ENCODE peak calls at places on chromosome 5, in six cellular contexts. One of them, this sample, is unnamed.

GRCh38 chr5:132070460-132071337 is 2.9 kb upstream of the CSF2 start:
- DNase-seq in GM23338: no peak
- DNase-seq in astrocyte of the cerebellum: no peak
- DNase-seq in psoas muscle: no peak
- DNase-seq in fibroblast of mammary gland: peak
- DNase-seq in A549: no peak
- DNase-seq in this sample: no peak

GRCh38 chr5:178293400-178293799 is 60.8 kb upstream of the PHYKPL start:
- DNase-seq in GM23338: no peak
- DNase-seq in psoas muscle: peak
- DNase-seq in A549: no peak
- DNase-seq in astrocyte of the cerebellum: no peak
- DNase-seq in fibroblast of mammary gland: no peak
- DNase-seq in this sample: no peak

GRCh38 chr5:152303841-152304240 is 101.2 kb downstream of the NMUR2 start:
- DNase-seq in psoas muscle: no peak
- DNase-seq in GM23338: no peak
- DNase-seq in A549: no peak
- DNase-seq in fibroblast of mammary gland: no peak
- DNase-seq in astrocyte of the cerebellum: no peak
- DNase-seq in this sample: no peak

GRCh38 chr5:154993461-154993860 is 20.1 kb upstream of the KIF4B start:
- DNase-seq in psoas muscle: no peak
- DNase-seq in fibroblast of mammary gland: no peak
- DNase-seq in A549: no peak
- DNase-seq in astrocyte of the cerebellum: no peak
- DNase-seq in GM23338: no peak
- DNase-seq in this sample: no peak

GRCh38 chr5:131628990-131629389 is 6.0 kb downstream of the RAPGEF6 start:
- DNase-seq in A549: no peak
- DNase-seq in psoas muscle: no peak
- DNase-seq in fibroblast of mammary gland: peak
- DNase-seq in GM23338: no peak
- DNase-seq in astrocyte of the cerebellum: no peak
- DNase-seq in this sample: no peak

GRCh38 chr5:18744441-18744840 is 1110.2 kb downstream of the TAF11L14 start:
- DNase-seq in A549: no peak
- DNase-seq in fibroblast of mammary gland: no peak
- DNase-seq in psoas muscle: no peak
- DNase-seq in GM23338: no peak
- DNase-seq in astrocyte of the cerebellum: no peak
- DNase-seq in this sample: no peak

GRCh38 chr5:126610163-126610562 is 9.4 kb downstream of the PHAX start:
- DNase-seq in fibroblast of mammary gland: no peak
- DNase-seq in psoas muscle: no peak
- DNase-seq in astrocyte of the cerebellum: no peak
- DNase-seq in GM23338: no peak
- DNase-seq in A549: no peak
- DNase-seq in this sample: no peak

GRCh38 chr5:16894236-16895057 is 41.6 kb downstream of the MYO10 start:
- DNase-seq in psoas muscle: no peak
- DNase-seq in astrocyte of the cerebellum: peak
- DNase-seq in A549: peak
- DNase-seq in GM23338: peak
- DNase-seq in fibroblast of mammary gland: peak
- DNase-seq in this sample: peak

GRCh38 chr5:132057498-132058255 is 2.8 kb upstream of the IL3 start:
- DNase-seq in psoas muscle: no peak
- DNase-seq in GM23338: no peak
- DNase-seq in A549: no peak
- DNase-seq in astrocyte of the cerebellum: no peak
- DNase-seq in fibroblast of mammary gland: no peak
- DNase-seq in this sample: no peak

GRCh38 chr5:142095651-142096330 is 12.8 kb upstream of the NDFIP1 start:
- DNase-seq in astrocyte of the cerebellum: no peak
- DNase-seq in GM23338: no peak
- DNase-seq in psoas muscle: no peak
- DNase-seq in A549: no peak
- DNase-seq in fibroblast of mammary gland: no peak
- DNase-seq in this sample: no peak

GRCh38 chr5:34944460-34945047 is 15.2 kb downstream of the DNAJC21 start:
- DNase-seq in A549: no peak
- DNase-seq in GM23338: no peak
- DNase-seq in fibroblast of mammary gland: no peak
- DNase-seq in psoas muscle: no peak
- DNase-seq in astrocyte of the cerebellum: no peak
- DNase-seq in this sample: no peak

GRCh38 chr5:78601622-78602314 is 46.8 kb downstream of the LHFPL2 start:
- DNase-seq in GM23338: no peak
- DNase-seq in A549: no peak
- DNase-seq in astrocyte of the cerebellum: no peak
- DNase-seq in fibroblast of mammary gland: peak
- DNase-seq in psoas muscle: no peak
- DNase-seq in this sample: no peak

GRCh38 chr5:531101-531748 is 7.0 kb upstream of the SLC9A3 start:
- DNase-seq in GM23338: no peak
- DNase-seq in astrocyte of the cerebellum: no peak
- DNase-seq in A549: no peak
- DNase-seq in psoas muscle: peak
- DNase-seq in fibroblast of mammary gland: no peak
- DNase-seq in this sample: no peak

GRCh38 chr5:77630246-77631165 is 8.0 kb downstream of the OTP start:
- DNase-seq in astrocyte of the cerebellum: no peak
- DNase-seq in A549: peak
- DNase-seq in psoas muscle: peak
- DNase-seq in GM23338: peak
- DNase-seq in fibroblast of mammary gland: no peak
- DNase-seq in this sample: no peak

DNA sequence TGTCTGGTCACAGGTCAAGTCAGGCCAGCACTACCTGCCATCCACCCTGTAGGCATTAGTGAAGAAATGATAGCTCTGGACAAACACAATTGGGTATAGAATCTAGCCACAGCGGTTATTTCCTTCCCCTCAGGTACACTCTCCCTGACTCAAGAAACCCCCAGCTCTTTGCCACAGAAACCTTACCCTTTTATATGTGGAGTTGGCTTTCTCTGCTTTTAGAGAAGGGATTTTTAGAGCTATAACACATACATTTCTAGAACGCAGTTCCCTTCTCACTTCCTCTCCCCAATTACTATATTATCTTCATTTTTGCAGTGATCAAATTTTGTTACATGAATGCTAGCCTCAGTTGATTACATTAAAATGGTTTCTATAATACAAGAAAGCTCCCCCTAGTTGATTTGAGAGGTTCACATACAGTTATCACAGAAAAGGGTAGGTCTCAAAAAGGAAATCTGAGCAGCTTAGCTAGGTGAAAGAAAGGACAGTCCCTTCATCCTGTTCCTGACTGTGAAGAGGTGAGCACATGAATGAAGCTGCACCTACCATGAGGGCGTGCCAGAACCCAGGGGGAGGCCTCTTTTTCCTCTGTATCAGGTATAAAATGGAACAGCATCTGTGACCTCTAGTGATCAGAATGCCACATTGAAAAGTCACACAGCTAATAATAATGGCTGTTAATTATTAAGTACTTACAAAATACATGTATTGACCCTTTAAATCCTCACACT is 425.6 kb downstream of the KIAA0825 start:
- DNase-seq in A549: no peak
- DNase-seq in fibroblast of mammary gland: no peak
- DNase-seq in psoas muscle: no peak
- DNase-seq in GM23338: peak
- DNase-seq in astrocyte of the cerebellum: no peak
- DNase-seq in this sample: no peak
- TF ChIP-seq CTCF in A549: no peak
- TF ChIP-seq CTCF in fibroblast of mammary gland: no peak
- TF ChIP-seq CTCF in psoas muscle: no peak
- TF ChIP-seq CTCF in GM23338: no peak
- TF ChIP-seq CTCF in astrocyte of the cerebellum: no peak
- TF ChIP-seq CTCF in this sample: no peak

GRCh38 chr5:43191740-43192557 is at the start of gene NIM1K:
- DNase-seq in psoas muscle: peak
- DNase-seq in astrocyte of the cerebellum: no peak
- DNase-seq in A549: peak
- DNase-seq in GM23338: peak
- DNase-seq in fibroblast of mammary gland: peak
- DNase-seq in this sample: no peak

GRCh38 chr5:43192558-43193170 is 639 bp downstream of the NIM1K start:
- DNase-seq in astrocyte of the cerebellum: no peak
- DNase-seq in psoas muscle: peak
- DNase-seq in GM23338: no peak
- DNase-seq in fibroblast of mammary gland: peak
- DNase-seq in A549: no peak
- DNase-seq in this sample: no peak

GRCh38 chr5:43193952-43194321 is 1.9 kb downstream of the NIM1K start:
- DNase-seq in GM23338: peak
- DNase-seq in fibroblast of mammary gland: no peak
- DNase-seq in A549: no peak
- DNase-seq in astrocyte of the cerebellum: no peak
- DNase-seq in psoas muscle: no peak
- DNase-seq in this sample: no peak

GRCh38 chr5:43193171-43193951 is 1.3 kb downstream of the NIM1K start:
- DNase-seq in psoas muscle: no peak
- DNase-seq in astrocyte of the cerebellum: peak
- DNase-seq in fibroblast of mammary gland: peak
- DNase-seq in A549: peak
- DNase-seq in GM23338: peak
- DNase-seq in this sample: peak

GRCh38 chr5:43190755-43191603 is 1.0 kb upstream of the NIM1K start:
- DNase-seq in GM23338: no peak
- DNase-seq in fibroblast of mammary gland: peak
- DNase-seq in astrocyte of the cerebellum: peak
- DNase-seq in psoas muscle: no peak
- DNase-seq in A549: no peak
- DNase-seq in this sample: no peak
- H3K4me3 ChIP-seq in GM23338: peak
- H3K4me3 ChIP-seq in fibroblast of mammary gland: no peak
- H3K4me3 ChIP-seq in astrocyte of the cerebellum: no peak
- H3K4me3 ChIP-seq in psoas muscle: peak
- H3K4me3 ChIP-seq in A549: peak
- H3K4me3 ChIP-seq in this sample: no peak

GRCh38 chr5:122999947-123000563 is 36.5 kb downstream of the PPIC start:
- DNase-seq in fibroblast of mammary gland: peak
- DNase-seq in astrocyte of the cerebellum: peak
- DNase-seq in psoas muscle: no peak
- DNase-seq in A549: peak
- DNase-seq in GM23338: peak
- DNase-seq in this sample: no peak
- TF ChIP-seq CTCF in fibroblast of mammary gland: peak
- TF ChIP-seq CTCF in astrocyte of the cerebellum: no peak
- TF ChIP-seq CTCF in psoas muscle: no peak
- TF ChIP-seq CTCF in A549: peak
- TF ChIP-seq CTCF in GM23338: peak
- TF ChIP-seq CTCF in this sample: peak

GRCh38 chr5:36722913-36723312 is 116.5 kb downstream of the SLC1A3 start:
- DNase-seq in fibroblast of mammary gland: peak
- DNase-seq in astrocyte of the cerebellum: no peak
- DNase-seq in psoas muscle: no peak
- DNase-seq in A549: no peak
- DNase-seq in GM23338: no peak
- DNase-seq in this sample: no peak
- H3K4me3 ChIP-seq in fibroblast of mammary gland: no peak
- H3K4me3 ChIP-seq in astrocyte of the cerebellum: no peak
- H3K4me3 ChIP-seq in psoas muscle: no peak
- H3K4me3 ChIP-seq in A549: no peak
- H3K4me3 ChIP-seq in GM23338: no peak
- H3K4me3 ChIP-seq in this sample: no peak

GRCh38 chr5:149834246-149834855 is 104.2 kb downstream of the PPARGC1B start:
- DNase-seq in GM23338: peak
- DNase-seq in astrocyte of the cerebellum: peak
- DNase-seq in psoas muscle: no peak
- DNase-seq in fibroblast of mammary gland: peak
- DNase-seq in A549: peak
- DNase-seq in this sample: no peak
- TF ChIP-seq CTCF in GM23338: peak
- TF ChIP-seq CTCF in astrocyte of the cerebellum: peak
- TF ChIP-seq CTCF in psoas muscle: peak
- TF ChIP-seq CTCF in fibroblast of mammary gland: peak
- TF ChIP-seq CTCF in A549: peak
- TF ChIP-seq CTCF in this sample: peak

GRCh38 chr5:59484618-59485017 is 408.9 kb downstream of the PDE4D start:
- DNase-seq in GM23338: no peak
- DNase-seq in A549: no peak
- DNase-seq in fibroblast of mammary gland: peak
- DNase-seq in psoas muscle: no peak
- DNase-seq in astrocyte of the cerebellum: no peak
- DNase-seq in this sample: no peak

GRCh38 chr5:59483971-59484472 is 409.5 kb downstream of the PDE4D start:
- DNase-seq in psoas muscle: no peak
- DNase-seq in fibroblast of mammary gland: peak
- DNase-seq in astrocyte of the cerebellum: peak
- DNase-seq in A549: no peak
- DNase-seq in GM23338: peak
- DNase-seq in this sample: peak

GRCh38 chr5:59473611-59474010 is 419.9 kb downstream of the PDE4D start:
- DNase-seq in fibroblast of mammary gland: no peak
- DNase-seq in A549: no peak
- DNase-seq in astrocyte of the cerebellum: no peak
- DNase-seq in GM23338: no peak
- DNase-seq in psoas muscle: no peak
- DNase-seq in this sample: no peak

DNA sequence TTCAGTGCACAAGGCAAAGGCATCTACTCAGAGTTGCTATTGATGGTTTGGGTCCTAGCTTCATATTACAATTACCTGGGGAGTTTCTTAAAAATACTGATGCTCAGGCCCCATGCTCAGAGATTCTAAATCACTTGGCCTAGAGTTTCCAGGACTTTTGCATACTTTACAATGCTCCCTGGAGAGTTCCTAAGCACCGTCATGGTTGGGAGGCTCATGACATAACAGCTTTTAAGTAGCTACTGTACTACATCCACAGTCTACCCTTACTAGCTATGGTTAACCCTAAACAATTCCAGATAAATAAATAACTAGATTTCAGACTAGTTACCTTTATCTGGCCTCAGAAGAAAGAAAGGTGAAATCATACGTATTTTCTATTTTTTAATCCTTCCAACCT is 414.4 kb downstream of the PDE4D start:
- DNase-seq in psoas muscle: no peak
- DNase-seq in astrocyte of the cerebellum: no peak
- DNase-seq in A549: no peak
- DNase-seq in GM23338: peak
- DNase-seq in fibroblast of mammary gland: no peak
- DNase-seq in this sample: no peak
- H3K4me3 ChIP-seq in psoas muscle: no peak
- H3K4me3 ChIP-seq in astrocyte of the cerebellum: no peak
- H3K4me3 ChIP-seq in A549: no peak
- H3K4me3 ChIP-seq in GM23338: no peak
- H3K4me3 ChIP-seq in fibroblast of mammary gland: no peak
- H3K4me3 ChIP-seq in this sample: no peak

GRCh38 chr5:99460701-99461100 is 531.9 kb upstream of the CHD1 start:
- DNase-seq in fibroblast of mammary gland: no peak
- DNase-seq in GM23338: no peak
- DNase-seq in astrocyte of the cerebellum: no peak
- DNase-seq in psoas muscle: no peak
- DNase-seq in A549: no peak
- DNase-seq in this sample: no peak
- TF ChIP-seq CTCF in fibroblast of mammary gland: no peak
- TF ChIP-seq CTCF in GM23338: no peak
- TF ChIP-seq CTCF in astrocyte of the cerebellum: no peak
- TF ChIP-seq CTCF in psoas muscle: no peak
- TF ChIP-seq CTCF in A549: no peak
- TF ChIP-seq CTCF in this sample: no peak

GRCh38 chr5:72232838-72233237 is 87.2 kb downstream of the MRPS27 start:
- DNase-seq in psoas muscle: no peak
- DNase-seq in A549: no peak
- DNase-seq in fibroblast of mammary gland: no peak
- DNase-seq in GM23338: no peak
- DNase-seq in astrocyte of the cerebellum: no peak
- DNase-seq in this sample: no peak
- H3K4me3 ChIP-seq in psoas muscle: no peak
- H3K4me3 ChIP-seq in A549: no peak
- H3K4me3 ChIP-seq in fibroblast of mammary gland: no peak
- H3K4me3 ChIP-seq in GM23338: no peak
- H3K4me3 ChIP-seq in astrocyte of the cerebellum: no peak
- H3K4me3 ChIP-seq in this sample: no peak